ENCODE peak calls at places on chromosomes 4 and X, in seven cellular contexts. X, W, Q, I, N, Z and M are unnamed samples.

GRCh38 chr4:55125763-55126541 is 557 bp upstream of the KDR start:
- DNase-seq in X (no peak), W (no peak), Q (no peak), I (peak), N (peak), Z (peak), M (no peak)

GRCh38 chrX:136146614-136147319 is 566 bp upstream of the FHL1 start:
- DNase-seq in X (no peak), W (no peak), Q (peak), I (peak), N (no peak), Z (no peak), M (no peak)

GRCh38 chr4:121070274-121070673 is 2.1 kb downstream of the NDNF start:
- DNase-seq in X (no peak), W (no peak), Q (no peak), I (peak), N (no peak), Z (no peak), M (no peak)

GRCh38 chr4:3461515-3462291 is 1.4 kb upstream of the DOK7 start:
- DNase-seq in X (peak), W (peak), Q (peak), I (no peak), N (no peak), Z (peak), M (peak)

GRCh38 chrX:72382199-72382590 is 76.5 kb upstream of the CITED1 start:
- DNase-seq in X (no peak), W (no peak), Q (no peak), I (no peak), N (no peak), Z (no peak), M (no peak)

GRCh38 chr4:98828801-98829200 is 100.1 kb downstream of the EIF4E start:
- DNase-seq in X (no peak), W (no peak), Q (peak), I (peak), N (peak), Z (no peak), M (no peak)

GRCh38 chrX:103531002-103531401 is 11.7 kb upstream of the RAB40A start:
- DNase-seq in X (no peak), W (no peak), Q (no peak), I (no peak), N (peak), Z (no peak), M (no peak)

GRCh38 chrX:52425710-52426245 is 57.0 kb downstream of the XAGE2 start:
- DNase-seq in X (no peak), W (no peak), Q (no peak), I (no peak), N (peak), Z (no peak), M (no peak)

GRCh38 chr4:32140636-32141035 is 1420.5 kb downstream of the PCDH7 start:
- DNase-seq in X (no peak), W (no peak), Q (no peak), I (no peak), N (peak), Z (no peak), M (peak)

DNA sequence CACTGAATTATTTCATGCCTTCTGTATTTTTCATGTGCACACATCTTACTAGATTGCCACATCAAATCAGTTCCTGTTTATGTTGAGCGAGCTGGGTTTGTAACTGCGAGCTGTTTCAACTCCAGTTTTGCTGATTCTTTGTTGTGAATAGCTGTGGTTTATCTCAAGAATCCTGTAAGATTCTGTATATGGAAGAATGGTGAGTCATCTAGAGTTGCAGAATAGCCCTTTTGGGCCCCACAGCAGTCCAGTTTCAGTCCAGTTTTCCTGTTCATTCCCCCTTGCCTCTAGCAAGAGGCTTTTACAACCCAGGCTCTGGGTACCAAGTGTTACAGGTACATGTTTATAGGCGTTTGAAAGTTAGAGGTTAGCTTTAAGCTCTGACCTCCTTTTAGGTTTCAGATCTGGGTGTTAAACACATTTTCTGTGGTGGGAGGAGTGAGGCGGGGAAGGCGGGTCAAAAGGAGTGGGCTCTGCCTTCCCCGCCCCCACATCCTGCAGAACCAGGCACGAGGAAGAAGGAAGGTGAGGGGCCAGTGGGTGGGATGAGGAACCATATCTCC is 32.7 kb downstream of the TBC1D14 start:
- DNase-seq in X (no peak), W (no peak), Q (no peak), I (no peak), N (peak), Z (no peak), M (peak)
- H3K4me3 ChIP-seq in X (no peak), W (no peak), Q (no peak), I (no peak), N (no peak), Z (no peak), M (no peak)

DNA sequence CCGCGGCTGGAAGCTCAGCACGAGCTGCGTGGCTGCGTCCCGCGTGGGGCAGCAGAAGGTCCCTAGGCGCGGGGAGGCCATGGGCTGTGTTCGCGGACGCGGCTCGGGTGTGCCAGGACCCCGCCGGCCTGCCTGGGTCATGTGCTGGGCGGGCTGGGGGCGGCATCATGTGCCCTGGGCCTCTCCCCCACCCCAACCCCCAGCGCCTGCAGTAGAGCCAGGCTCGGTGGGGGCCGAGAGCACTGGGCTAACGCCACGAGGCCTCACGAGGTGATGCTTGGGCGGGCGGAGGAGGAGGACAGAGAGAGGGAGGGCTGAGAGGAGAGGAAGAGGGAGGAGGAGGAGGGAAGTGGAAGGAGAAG is at the start of gene GPR143:
- DNase-seq in X (no peak), W (no peak), Q (no peak), I (peak), N (no peak), Z (no peak), M (no peak)
- H3K4me3 ChIP-seq in X (no peak), W (no peak), Q (no peak), I (peak), N (no peak), Z (no peak), M (peak)

GRCh38 chr4:77196866-77197265 is 39.9 kb downstream of the CCNG2 start:
- DNase-seq in X (no peak), W (no peak), Q (no peak), I (no peak), N (no peak), Z (no peak), M (no peak)

GRCh38 chr4:77194989-77195388 is 38.0 kb downstream of the CCNG2 start:
- DNase-seq in X (no peak), W (no peak), Q (no peak), I (no peak), N (no peak), Z (no peak), M (no peak)

GRCh38 chr4:77194366-77194765 is 37.4 kb downstream of the CCNG2 start:
- DNase-seq in X (no peak), W (no peak), Q (no peak), I (no peak), N (no peak), Z (no peak), M (no peak)

GRCh38 chr4:77193046-77193445 is 36.0 kb downstream of the CCNG2 start:
- DNase-seq in X (no peak), W (no peak), Q (no peak), I (no peak), N (no peak), Z (no peak), M (no peak)

GRCh38 chr4:77193511-77194236 is 36.7 kb downstream of the CCNG2 start:
- DNase-seq in X (no peak), W (peak), Q (peak), I (peak), N (no peak), Z (peak), M (no peak)
- H3K4me3 ChIP-seq in X (no peak), W (peak), Q (no peak), I (no peak), N (no peak), Z (peak), M (no peak)

GRCh38 chr4:153222790-153223417 is 18.7 kb downstream of the TRIM2 start:
- DNase-seq in X (peak), W (peak), Q (peak), I (peak), N (peak), Z (peak), M (no peak)

GRCh38 chr4:153220709-153221367 is 16.6 kb downstream of the TRIM2 start:
- DNase-seq in X (no peak), W (no peak), Q (no peak), I (no peak), N (no peak), Z (no peak), M (no peak)

GRCh38 chr4:153223418-153223792 is 19.2 kb downstream of the TRIM2 start:
- DNase-seq in X (no peak), W (no peak), Q (no peak), I (no peak), N (peak), Z (no peak), M (no peak)

GRCh38 chr4:153221783-153222161 is 17.5 kb downstream of the TRIM2 start:
- DNase-seq in X (no peak), W (no peak), Q (no peak), I (no peak), N (no peak), Z (no peak), M (no peak)

GRCh38 chr4:153222162-153222789 is 18.0 kb downstream of the TRIM2 start:
- DNase-seq in X (peak), W (peak), Q (peak), I (peak), N (peak), Z (no peak), M (no peak)
- H3K4me3 ChIP-seq in X (peak), W (peak), Q (peak), I (peak), N (peak), Z (peak), M (peak)

GRCh38 chr4:38177035-38177791 is 217.0 kb downstream of the PTTG2 start:
- DNase-seq in X (peak), W (peak), Q (no peak), I (no peak), N (peak), Z (no peak), M (no peak)
- H3K4me3 ChIP-seq in X (no peak), W (no peak), Q (no peak), I (no peak), N (no peak), Z (no peak), M (no peak)